ENCODE peak calls at places on chromosomes 2 and 18, in ten cellular contexts. X is AG04450, U is Panc1, M is choroid plexus epithelial cell, O is fibroblast of lung, H is fibroblast of pulmonary artery, I is dorsolateral prefrontal cortex, W is cardiac muscle cell, T is ovary, V is A549. N is an unnamed sample.

GRCh38 chr2:101238930-101239759 is 13.5 kb upstream of the CNOT11 start:
- DNase-seq in H (no peak), I (no peak), M (no peak), O (no peak), W (no peak), U (no peak), T (no peak), V (peak), X (no peak), N (peak)

GRCh38 chr2:127627740-127628571 is 18.0 kb upstream of the GPR17 start:
- DNase-seq in U (no peak), I (no peak), O (no peak), T (no peak), M (no peak), V (no peak), X (no peak), W (no peak), H (no peak), N (no peak)

GRCh38 chr2:201765799-201766198 is 14.9 kb downstream of the ALS2 start:
- DNase-seq in I (no peak), O (no peak), M (no peak), H (no peak), W (no peak), V (no peak), X (no peak), U (no peak), T (no peak), N (no peak)

GRCh38 chr2:215654177-215654850 is 218.4 kb upstream of the FN1 start:
- DNase-seq in X (peak), I (no peak), O (peak), H (peak), V (no peak), U (no peak), T (no peak), W (peak), M (peak), N (no peak)

GRCh38 chr2:235034270-235035135 is 82.7 kb downstream of the SH3BP4 start:
- DNase-seq in X (no peak), I (no peak), H (no peak), W (no peak), T (no peak), V (no peak), U (no peak), O (no peak), M (no peak), N (no peak)

GRCh38 chr2:161418715-161419337 is 2.7 kb downstream of the TBR1 start:
- DNase-seq in T (no peak), M (no peak), U (no peak), I (no peak), W (peak), H (no peak), O (peak), V (no peak), X (no peak), N (no peak)

GRCh38 chr2:64202206-64202864 is 58.1 kb upstream of the PELI1 start:
- DNase-seq in H (peak), X (peak), W (peak), V (no peak), O (no peak), T (no peak), I (no peak), M (peak), U (no peak), N (peak)

GRCh38 chr2:17996978-17997377 is 118.5 kb downstream of the KCNS3 start:
- DNase-seq in I (no peak), V (no peak), X (no peak), U (no peak), T (no peak), H (no peak), M (no peak), O (no peak), W (no peak), N (no peak)

GRCh38 chr2:132621131-132621875 is 48.7 kb downstream of the LYPD1 start:
- DNase-seq in V (no peak), U (no peak), X (no peak), O (no peak), H (no peak), W (no peak), T (no peak), I (no peak), M (no peak), N (peak)

GRCh38 chr2:62198237-62198633 is 2.3 kb downstream of the B3GNT2 start:
- DNase-seq in M (no peak), V (no peak), H (no peak), W (no peak), T (no peak), X (no peak), O (no peak), I (no peak), U (no peak), N (no peak)

GRCh38 chr2:160868891-160869290 is 291.3 kb upstream of the TANK start:
- DNase-seq in I (no peak), M (peak), U (no peak), X (peak), H (peak), V (no peak), W (peak), O (peak), T (no peak), N (no peak)

GRCh38 chr2:126635281-126635680 is 20.7 kb upstream of the GYPC start:
- DNase-seq in H (peak), W (peak), U (no peak), M (peak), T (no peak), X (no peak), I (no peak), O (no peak), V (no peak), N (no peak)

GRCh38 chr2:75560768-75561565 is at the start of gene EVA1A:
- DNase-seq in M (peak), H (peak), V (peak), I (no peak), U (no peak), T (peak), X (peak), O (peak), W (peak), N (peak)

GRCh38 chr2:100427627-100428258 is 10.3 kb upstream of the CHST10 start:
- DNase-seq in U (no peak), H (peak), T (peak), V (no peak), W (peak), M (peak), I (peak), O (peak), X (no peak), N (peak)

GRCh38 chr18:58593930-58594329 is 35.0 kb downstream of the ALPK2 start:
- DNase-seq in T (no peak), V (no peak), H (peak), M (no peak), I (no peak), U (no peak), W (peak), O (peak), X (no peak), N (no peak)

GRCh38 chr18:2961828-2962227 is 51.1 kb downstream of the LPIN2 start:
- DNase-seq in V (no peak), U (no peak), M (peak), T (no peak), I (no peak), H (no peak), O (peak), W (peak), X (no peak), N (no peak)

GRCh38 chr2:166573393-166573792 is 79.3 kb upstream of the SCN7A start:
- DNase-seq in I (no peak), V (no peak), W (peak), O (peak), M (peak), U (peak), T (no peak), X (peak), H (peak), N (peak)

GRCh38 chr18:36595046-36595817 is 233.6 kb downstream of the TPGS2 start:
- DNase-seq in W (no peak), X (no peak), O (no peak), H (no peak), T (no peak), M (no peak), I (no peak), V (no peak), U (no peak), N (no peak)

GRCh38 chr2:162342841-162343240 is 1.1 kb upstream of the GCA start:
- DNase-seq in O (no peak), M (no peak), H (no peak), U (no peak), W (no peak), V (no peak), X (no peak), T (no peak), I (no peak), N (no peak)

GRCh38 chr2:45968946-45969584 is 317.6 kb downstream of the PRKCE start:
- DNase-seq in W (no peak), I (no peak), X (peak), U (no peak), V (no peak), M (peak), O (peak), T (peak), H (no peak), N (no peak)

GRCh38 chr2:27833931-27834330 is 56.3 kb downstream of the RBKS start:
- DNase-seq in H (no peak), W (no peak), O (peak), T (no peak), V (no peak), U (no peak), X (no peak), M (peak), I (no peak), N (no peak)

GRCh38 chr2:28929581-28929980 is 35.1 kb downstream of the WDR43 start:
- DNase-seq in H (no peak), V (no peak), U (no peak), T (no peak), X (no peak), M (no peak), I (no peak), W (no peak), O (no peak), N (no peak)

GRCh38 chr2:54639609-54640008 is 83.9 kb upstream of the EML6 start:
- DNase-seq in I (no peak), M (no peak), V (no peak), X (no peak), T (no peak), W (peak), U (no peak), H (peak), O (no peak), N (no peak)

GRCh38 chr2:62200291-62200841 is 4.5 kb downstream of the B3GNT2 start:
- DNase-seq in M (no peak), V (no peak), I (no peak), W (no peak), X (no peak), H (no peak), O (no peak), U (no peak), T (no peak), N (no peak)

GRCh38 chr18:53991805-53992204 is 232.7 kb downstream of the MBD2 start:
- DNase-seq in V (no peak), U (no peak), W (peak), O (peak), T (no peak), X (no peak), I (no peak), H (peak), M (peak), N (no peak)

GRCh38 chr2:39615675-39616074 is 50.0 kb upstream of the TMEM178A start:
- DNase-seq in I (no peak), W (no peak), O (no peak), U (no peak), T (no peak), V (no peak), X (no peak), M (no peak), H (no peak), N (no peak)

GRCh38 chr2:26144953-26145680 is 27.8 kb upstream of the GAREM2 start:
- DNase-seq in O (peak), H (peak), I (peak), T (peak), V (peak), W (peak), M (peak), X (peak), U (peak), N (peak)

GRCh38 chr2:159042115-159042850 is 73.8 kb downstream of the TANC1 start:
- DNase-seq in M (no peak), I (no peak), H (no peak), W (no peak), O (no peak), U (no peak), X (no peak), V (no peak), T (no peak), N (peak)

GRCh38 chr2:33062665-33063249 is 116.0 kb downstream of the LTBP1 start:
- DNase-seq in H (peak), M (peak), U (no peak), X (no peak), V (no peak), T (no peak), W (peak), I (no peak), O (peak), N (peak)

GRCh38 chr2:79670198-79670597 is 157.3 kb downstream of the CTNNA2 start:
- DNase-seq in O (no peak), V (peak), U (no peak), T (no peak), W (no peak), H (no peak), M (no peak), X (no peak), I (no peak), N (no peak)

GRCh38 chr2:186093168-186093567 is 354.6 kb downstream of the FSIP2 start:
- DNase-seq in I (no peak), V (no peak), O (peak), M (no peak), W (no peak), H (no peak), U (no peak), T (no peak), X (no peak), N (no peak)

GRCh38 chr2:48315847-48316194 is 214.1 kb upstream of the STON1 start:
- DNase-seq in V (no peak), T (no peak), O (peak), U (no peak), I (peak), M (no peak), H (no peak), W (no peak), X (no peak), N (peak)

DNA sequence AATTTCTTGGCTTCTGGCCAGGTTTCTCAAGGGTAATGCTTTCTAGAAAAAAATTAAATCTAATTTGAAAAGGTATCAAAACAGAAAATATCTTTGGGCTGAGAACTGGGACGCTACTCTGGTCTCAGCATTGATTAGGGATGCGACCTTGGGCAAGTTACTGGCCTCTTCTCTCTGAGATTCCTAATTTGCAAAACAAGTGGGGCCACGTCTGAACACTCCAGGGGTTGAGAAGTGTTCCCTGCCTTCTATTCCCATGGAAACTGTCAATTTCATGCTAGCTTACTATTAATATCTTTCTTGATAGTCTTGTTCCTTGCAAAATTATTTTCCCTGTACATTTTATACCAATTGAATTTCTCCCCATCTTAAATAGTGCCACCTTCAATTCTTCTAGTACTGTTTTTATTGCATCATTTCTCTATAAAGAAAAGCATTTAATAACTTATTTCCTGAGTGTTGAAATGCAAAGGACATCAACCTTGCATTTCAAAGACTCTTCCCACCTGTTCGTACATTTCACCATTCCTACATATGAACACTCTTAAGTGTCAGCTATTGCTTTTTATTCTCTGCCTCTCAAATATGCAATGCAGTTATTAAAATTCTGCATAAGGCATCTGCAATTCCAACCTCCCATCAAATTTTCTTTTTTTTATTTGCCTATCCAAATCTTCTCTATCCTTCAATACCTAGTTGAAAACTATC is 118.3 kb upstream of the DSEL start:
- DNase-seq in X (no peak), U (no peak), W (no peak), H (no peak), I (no peak), T (no peak), O (no peak), V (no peak), M (no peak), N (no peak)
- H3K4me3 ChIP-seq in X (no peak), U (no peak), W (no peak), H (no peak), I (no peak), T (no peak), O (no peak), V (no peak), M (no peak), N (no peak)

GRCh38 chr18:25284861-25285574 is 66.9 kb downstream of the ZNF521 start:
- DNase-seq in M (peak), U (no peak), W (peak), T (peak), O (peak), I (peak), H (peak), V (no peak), X (no peak), N (no peak)
- H3K4me3 ChIP-seq in M (no peak), U (no peak), W (no peak), T (no peak), O (no peak), I (no peak), H (no peak), V (no peak), X (no peak), N (no peak)

GRCh38 chr2:178522950-178523595 is 42.8 kb downstream of the PLEKHA3 start:
- DNase-seq in X (peak), H (peak), O (peak), U (peak), I (peak), V (peak), W (peak), M (peak), T (peak), N (peak)
- H3K4me3 ChIP-seq in X (peak), H (peak), O (peak), U (peak), I (peak), V (peak), W (peak), M (peak), T (peak), N (peak)

GRCh38 chr2:9101763-9102425 is 98.4 kb upstream of the MBOAT2 start:
- DNase-seq in I (no peak), T (no peak), V (no peak), O (no peak), U (no peak), H (no peak), W (no peak), M (no peak), X (no peak), N (no peak)
- H3K4me3 ChIP-seq in I (no peak), T (no peak), V (no peak), O (no peak), U (no peak), H (no peak), W (no peak), M (no peak), X (no peak), N (no peak)

GRCh38 chr2:221492606-221493005 is 79.5 kb downstream of the EPHA4 start:
- DNase-seq in V (no peak), M (no peak), O (peak), X (no peak), I (no peak), H (peak), W (peak), U (no peak), T (no peak), N (no peak)
- H3K4me3 ChIP-seq in V (no peak), M (no peak), O (no peak), X (no peak), I (no peak), H (no peak), W (no peak), U (no peak), T (no peak), N (no peak)